ENCODE peak calls at places on chromosomes 16 and 17, in ten cellular contexts. One of them, this sample, is unnamed.

GRCh38 chr17:61947367-61948078 is 19.7 kb upstream of the INTS2 start:
- DNase-seq in GM10248: no peak
- DNase-seq in AG04450: no peak
- DNase-seq in tibial artery: no peak
- DNase-seq in heart left ventricle: no peak
- DNase-seq in ovary: no peak
- DNase-seq in neural crest cell: no peak
- DNase-seq in A549: no peak
- DNase-seq in fibroblast of lung: no peak
- DNase-seq in SK-N-SH: no peak
- DNase-seq in this sample: no peak

GRCh38 chr16:83162791-83163190 is 536.0 kb downstream of the CDH13 start:
- DNase-seq in neural crest cell: no peak
- DNase-seq in A549: no peak
- DNase-seq in tibial artery: no peak
- DNase-seq in GM10248: no peak
- DNase-seq in ovary: no peak
- DNase-seq in fibroblast of lung: no peak
- DNase-seq in AG04450: no peak
- DNase-seq in SK-N-SH: no peak
- DNase-seq in heart left ventricle: no peak
- DNase-seq in this sample: no peak

GRCh38 chr17:49076575-49077384 is 55.8 kb upstream of the B4GALNT2 start:
- DNase-seq in fibroblast of lung: peak
- DNase-seq in neural crest cell: no peak
- DNase-seq in A549: no peak
- DNase-seq in AG04450: peak
- DNase-seq in heart left ventricle: no peak
- DNase-seq in tibial artery: no peak
- DNase-seq in SK-N-SH: no peak
- DNase-seq in GM10248: no peak
- DNase-seq in ovary: no peak
- DNase-seq in this sample: no peak

GRCh38 chr16:71373073-71373472 is 14.6 kb downstream of the CALB2 start:
- DNase-seq in SK-N-SH: no peak
- DNase-seq in GM10248: no peak
- DNase-seq in tibial artery: no peak
- DNase-seq in neural crest cell: no peak
- DNase-seq in ovary: no peak
- DNase-seq in A549: peak
- DNase-seq in AG04450: peak
- DNase-seq in fibroblast of lung: peak
- DNase-seq in heart left ventricle: no peak
- DNase-seq in this sample: no peak

GRCh38 chr17:44353656-44354331 is 8.7 kb downstream of the GRN start:
- DNase-seq in GM10248: peak
- DNase-seq in ovary: peak
- DNase-seq in fibroblast of lung: no peak
- DNase-seq in A549: no peak
- DNase-seq in AG04450: no peak
- DNase-seq in tibial artery: no peak
- DNase-seq in neural crest cell: no peak
- DNase-seq in SK-N-SH: no peak
- DNase-seq in heart left ventricle: peak
- DNase-seq in this sample: no peak

GRCh38 chr16:47927330-47927729 is 228.5 kb downstream of the ABCC12 start:
- DNase-seq in SK-N-SH: no peak
- DNase-seq in AG04450: no peak
- DNase-seq in A549: no peak
- DNase-seq in heart left ventricle: no peak
- DNase-seq in ovary: no peak
- DNase-seq in neural crest cell: no peak
- DNase-seq in GM10248: no peak
- DNase-seq in fibroblast of lung: peak
- DNase-seq in tibial artery: no peak
- DNase-seq in this sample: no peak

GRCh38 chr17:28385037-28385797 is 13.7 kb downstream of the SARM1 start:
- DNase-seq in AG04450: no peak
- DNase-seq in tibial artery: no peak
- DNase-seq in SK-N-SH: no peak
- DNase-seq in ovary: peak
- DNase-seq in GM10248: no peak
- DNase-seq in fibroblast of lung: no peak
- DNase-seq in A549: no peak
- DNase-seq in heart left ventricle: no peak
- DNase-seq in neural crest cell: no peak
- DNase-seq in this sample: no peak

GRCh38 chr17:1647802-1648581 is 1.7 kb downstream of the RILP start:
- DNase-seq in heart left ventricle: peak
- DNase-seq in SK-N-SH: no peak
- DNase-seq in ovary: no peak
- DNase-seq in AG04450: no peak
- DNase-seq in A549: no peak
- DNase-seq in GM10248: no peak
- DNase-seq in tibial artery: no peak
- DNase-seq in neural crest cell: no peak
- DNase-seq in fibroblast of lung: no peak
- DNase-seq in this sample: no peak

GRCh38 chr17:48043171-48043570 is 5.0 kb upstream of the NFE2L1 start:
- DNase-seq in heart left ventricle: no peak
- DNase-seq in neural crest cell: no peak
- DNase-seq in SK-N-SH: no peak
- DNase-seq in fibroblast of lung: no peak
- DNase-seq in A549: no peak
- DNase-seq in tibial artery: no peak
- DNase-seq in ovary: no peak
- DNase-seq in GM10248: no peak
- DNase-seq in AG04450: no peak
- DNase-seq in this sample: no peak

DNA sequence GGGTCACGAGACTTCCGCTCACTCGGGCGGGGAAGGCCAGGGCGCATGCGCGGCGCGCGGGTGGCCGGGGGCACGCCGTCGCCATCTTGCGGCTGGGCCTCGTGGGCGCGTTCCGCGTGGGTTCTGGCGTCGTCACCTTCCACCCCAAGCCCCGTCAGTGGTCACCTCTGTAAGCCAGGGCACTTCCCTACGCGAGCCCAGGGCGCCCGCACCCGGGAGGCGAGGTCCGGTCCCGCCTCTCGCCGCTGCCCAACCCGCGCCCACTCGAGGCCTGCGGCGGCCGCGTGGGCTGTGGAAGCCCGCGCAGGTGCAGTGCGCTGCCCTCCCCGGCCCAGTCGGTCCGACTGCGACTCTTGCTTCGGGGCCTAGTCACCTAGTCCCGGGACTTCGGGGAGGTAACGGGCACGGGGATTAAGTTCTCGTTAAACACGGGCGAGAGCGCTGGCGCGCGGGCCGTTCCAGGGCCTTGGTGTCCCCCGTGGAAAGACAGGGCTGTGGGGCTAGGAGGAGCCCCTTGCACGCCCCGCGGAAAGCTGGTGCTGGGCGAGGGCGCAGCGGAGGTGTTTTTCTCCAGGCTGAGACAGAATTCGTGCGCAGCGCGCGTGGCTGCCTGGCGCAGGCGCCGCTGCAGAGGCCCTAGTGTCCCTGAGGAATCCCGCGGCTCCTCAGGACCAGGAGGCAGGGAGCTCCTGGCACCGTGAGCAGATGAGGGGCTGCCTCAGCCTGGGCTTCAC is 417 bp upstream of the ARHGDIA start:
- DNase-seq in neural crest cell: peak
- DNase-seq in ovary: peak
- DNase-seq in SK-N-SH: peak
- DNase-seq in tibial artery: peak
- DNase-seq in heart left ventricle: peak
- DNase-seq in fibroblast of lung: peak
- DNase-seq in GM10248: peak
- DNase-seq in A549: peak
- DNase-seq in AG04450: peak
- DNase-seq in this sample: peak
- TF ChIP-seq CTCF in neural crest cell: peak
- TF ChIP-seq CTCF in ovary: peak
- TF ChIP-seq CTCF in SK-N-SH: peak
- TF ChIP-seq CTCF in tibial artery: peak
- TF ChIP-seq CTCF in heart left ventricle: no peak
- TF ChIP-seq CTCF in fibroblast of lung: no peak
- TF ChIP-seq CTCF in GM10248: peak
- TF ChIP-seq CTCF in A549: no peak
- TF ChIP-seq CTCF in AG04450: peak
- TF ChIP-seq CTCF in this sample: peak

GRCh38 chr17:77242118-77242800 is 101.5 kb downstream of the SEC14L1 start:
- DNase-seq in SK-N-SH: no peak
- DNase-seq in tibial artery: no peak
- DNase-seq in GM10248: no peak
- DNase-seq in AG04450: no peak
- DNase-seq in fibroblast of lung: no peak
- DNase-seq in ovary: no peak
- DNase-seq in neural crest cell: no peak
- DNase-seq in heart left ventricle: peak
- DNase-seq in A549: no peak
- DNase-seq in this sample: no peak
- TF ChIP-seq CTCF in SK-N-SH: no peak
- TF ChIP-seq CTCF in tibial artery: no peak
- TF ChIP-seq CTCF in GM10248: no peak
- TF ChIP-seq CTCF in AG04450: no peak
- TF ChIP-seq CTCF in fibroblast of lung: no peak
- TF ChIP-seq CTCF in ovary: no peak
- TF ChIP-seq CTCF in neural crest cell: no peak
- TF ChIP-seq CTCF in heart left ventricle: no peak
- TF ChIP-seq CTCF in A549: no peak
- TF ChIP-seq CTCF in this sample: no peak

DNA sequence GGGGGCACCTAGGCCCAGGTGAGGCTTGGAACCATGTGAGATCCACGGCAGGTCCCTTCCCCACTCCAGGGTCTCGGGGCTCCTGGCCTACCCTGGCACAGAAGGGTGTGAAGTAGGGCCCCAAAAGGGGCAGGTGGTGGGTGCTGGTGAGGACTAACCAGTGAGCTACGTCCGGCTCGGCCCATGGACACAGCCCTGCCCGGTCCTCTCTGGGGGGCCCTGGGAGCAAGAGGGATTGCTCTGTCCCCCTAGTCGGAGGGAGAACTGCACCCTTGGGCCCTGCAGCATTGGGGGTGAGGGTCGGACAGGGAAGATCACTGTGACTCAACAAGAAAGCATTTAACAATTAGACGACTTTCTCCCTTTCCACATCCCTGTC is 2.9 kb downstream of the ENPP7 start:
- DNase-seq in heart left ventricle: no peak
- DNase-seq in neural crest cell: no peak
- DNase-seq in SK-N-SH: no peak
- DNase-seq in AG04450: no peak
- DNase-seq in ovary: no peak
- DNase-seq in A549: no peak
- DNase-seq in fibroblast of lung: no peak
- DNase-seq in tibial artery: no peak
- DNase-seq in GM10248: no peak
- DNase-seq in this sample: no peak
- TF ChIP-seq CTCF in heart left ventricle: no peak
- TF ChIP-seq CTCF in neural crest cell: no peak
- TF ChIP-seq CTCF in SK-N-SH: no peak
- TF ChIP-seq CTCF in AG04450: no peak
- TF ChIP-seq CTCF in ovary: no peak
- TF ChIP-seq CTCF in A549: no peak
- TF ChIP-seq CTCF in fibroblast of lung: no peak
- TF ChIP-seq CTCF in tibial artery: no peak
- TF ChIP-seq CTCF in GM10248: no peak
- TF ChIP-seq CTCF in this sample: no peak

DNA sequence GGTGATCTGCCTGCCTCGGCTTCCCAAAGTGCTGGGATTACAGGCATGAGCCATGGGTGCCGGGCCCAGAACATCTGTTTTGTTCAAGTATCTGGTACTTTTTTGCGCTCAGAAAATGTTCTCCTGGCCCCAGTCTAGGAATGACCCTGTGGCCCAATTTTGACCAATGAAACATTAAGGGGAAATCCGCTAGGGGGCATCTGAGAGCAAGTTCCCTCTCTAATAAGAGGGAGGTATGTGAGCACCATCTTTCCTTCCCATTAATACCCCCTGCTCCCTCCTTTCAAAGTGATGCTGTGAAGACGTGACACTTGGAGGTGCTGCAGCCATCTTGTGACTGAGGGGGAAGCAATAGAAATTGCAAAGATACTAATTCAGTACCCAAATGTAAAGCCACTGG is 16.5 kb upstream of the CLEC3A start:
- DNase-seq in A549: peak
- DNase-seq in tibial artery: no peak
- DNase-seq in heart left ventricle: no peak
- DNase-seq in SK-N-SH: no peak
- DNase-seq in AG04450: no peak
- DNase-seq in fibroblast of lung: no peak
- DNase-seq in neural crest cell: peak
- DNase-seq in GM10248: peak
- DNase-seq in ovary: no peak
- DNase-seq in this sample: no peak
- TF ChIP-seq CTCF in A549: peak
- TF ChIP-seq CTCF in tibial artery: no peak
- TF ChIP-seq CTCF in heart left ventricle: no peak
- TF ChIP-seq CTCF in SK-N-SH: peak
- TF ChIP-seq CTCF in AG04450: peak
- TF ChIP-seq CTCF in fibroblast of lung: peak
- TF ChIP-seq CTCF in neural crest cell: peak
- TF ChIP-seq CTCF in GM10248: peak
- TF ChIP-seq CTCF in ovary: no peak
- TF ChIP-seq CTCF in this sample: peak

GRCh38 chr17:15233022-15233805 is 31.9 kb downstream of the PMP22 start:
- DNase-seq in GM10248: no peak
- DNase-seq in heart left ventricle: no peak
- DNase-seq in ovary: no peak
- DNase-seq in AG04450: no peak
- DNase-seq in tibial artery: no peak
- DNase-seq in fibroblast of lung: peak
- DNase-seq in neural crest cell: no peak
- DNase-seq in A549: peak
- DNase-seq in SK-N-SH: peak
- DNase-seq in this sample: no peak
- TF ChIP-seq CTCF in GM10248: no peak
- TF ChIP-seq CTCF in heart left ventricle: peak
- TF ChIP-seq CTCF in ovary: no peak
- TF ChIP-seq CTCF in AG04450: peak
- TF ChIP-seq CTCF in tibial artery: no peak
- TF ChIP-seq CTCF in fibroblast of lung: peak
- TF ChIP-seq CTCF in neural crest cell: no peak
- TF ChIP-seq CTCF in A549: peak
- TF ChIP-seq CTCF in SK-N-SH: peak
- TF ChIP-seq CTCF in this sample: no peak

DNA sequence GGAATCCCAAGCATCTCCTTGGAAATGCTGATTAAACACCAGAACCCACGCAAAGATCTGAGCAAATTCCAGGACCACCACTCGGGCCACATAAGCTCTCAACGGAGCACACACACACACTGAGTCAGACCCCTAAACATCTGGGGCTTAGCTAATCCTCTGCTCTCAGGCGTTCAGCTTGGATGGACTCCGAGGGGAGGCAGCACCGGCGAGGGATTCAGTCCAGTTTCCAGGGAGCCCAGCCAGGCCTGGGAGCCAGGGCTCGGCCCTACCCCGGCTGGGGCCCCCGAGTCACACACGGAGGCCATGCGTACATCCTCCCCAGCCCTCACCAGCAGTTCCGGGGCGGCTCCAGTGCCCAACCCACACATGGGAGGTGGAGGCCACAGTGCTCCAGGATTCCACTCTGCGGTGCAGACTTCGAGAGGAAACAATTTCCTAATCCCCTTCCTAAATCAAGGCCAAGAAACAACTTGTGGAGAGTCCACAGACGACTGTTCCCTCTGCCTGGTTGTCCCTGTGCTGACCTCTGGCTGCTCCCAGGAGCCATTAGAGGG is 70.5 kb downstream of the GAS7 start:
- DNase-seq in tibial artery: peak
- DNase-seq in heart left ventricle: peak
- DNase-seq in A549: no peak
- DNase-seq in fibroblast of lung: peak
- DNase-seq in SK-N-SH: no peak
- DNase-seq in ovary: peak
- DNase-seq in GM10248: no peak
- DNase-seq in AG04450: peak
- DNase-seq in neural crest cell: no peak
- DNase-seq in this sample: no peak
- TF ChIP-seq CTCF in tibial artery: no peak
- TF ChIP-seq CTCF in heart left ventricle: no peak
- TF ChIP-seq CTCF in A549: no peak
- TF ChIP-seq CTCF in fibroblast of lung: peak
- TF ChIP-seq CTCF in SK-N-SH: no peak
- TF ChIP-seq CTCF in ovary: no peak
- TF ChIP-seq CTCF in GM10248: no peak
- TF ChIP-seq CTCF in AG04450: no peak
- TF ChIP-seq CTCF in neural crest cell: no peak
- TF ChIP-seq CTCF in this sample: no peak

This sample was measured in progenitor cell of endocrine pancreas.